ENCODE peak calls at places on chromosomes 13 and 19, in six cellular contexts. G, H, N, O, A and U are unnamed samples.

GRCh38 chr13:47291116-47291656 is 394.3 kb upstream of the HTR2A start:
- DNase-seq in G (peak), H (no peak), N (peak), O (no peak), A (no peak), U (no peak)

GRCh38 chr13:80598189-80598588 is 257.3 kb upstream of the SPRY2 start:
- DNase-seq in G (no peak), H (no peak), N (no peak), O (no peak), A (no peak), U (no peak)

GRCh38 chr19:17889609-17890214 is 18.0 kb downstream of the SLC5A5 start:
- DNase-seq in G (peak), H (peak), N (peak), O (no peak), A (no peak), U (no peak)

GRCh38 chr13:71831716-71832115 is 35.3 kb downstream of the DACH1 start:
- DNase-seq in G (no peak), H (no peak), N (no peak), O (no peak), A (no peak), U (no peak)

GRCh38 chr13:20121154-20121515 is 39.7 kb downstream of the GJA3 start:
- DNase-seq in G (no peak), H (peak), N (no peak), O (no peak), A (no peak), U (no peak)

GRCh38 chr19:17893766-17894165 is 22.0 kb downstream of the SLC5A5 start:
- DNase-seq in G (no peak), H (no peak), N (no peak), O (no peak), A (no peak), U (no peak)

GRCh38 chr13:41148421-41149283 is 16.1 kb upstream of the KBTBD6 start:
- DNase-seq in G (no peak), H (no peak), N (no peak), O (no peak), A (no peak), U (no peak)

GRCh38 chr13:20431080-20431479 is 94.6 kb downstream of the CRYL1 start:
- DNase-seq in G (peak), H (no peak), N (no peak), O (no peak), A (peak), U (no peak)

GRCh38 chr19:23762548-23762883 is 3.8 kb upstream of the ZNF681 start:
- DNase-seq in G (no peak), H (no peak), N (no peak), O (no peak), A (no peak), U (no peak)

GRCh38 chr13:36888645-36889044 is 31.4 kb downstream of the SMAD9 start:
- DNase-seq in G (no peak), H (no peak), N (peak), O (no peak), A (no peak), U (no peak)

GRCh38 chr13:46751811-46752635 is 44.9 kb downstream of the ESD start:
- DNase-seq in G (no peak), H (no peak), N (peak), O (no peak), A (no peak), U (no peak)

GRCh38 chr19:15551183-15552004 is 43.1 kb downstream of the CYP4F22 start:
- DNase-seq in G (no peak), H (peak), N (no peak), O (peak), A (peak), U (no peak)

GRCh38 chr13:27465611-27466010 is 15.2 kb upstream of the MTIF3 start:
- DNase-seq in G (peak), H (no peak), N (no peak), O (no peak), A (no peak), U (no peak)

GRCh38 chr19:34838248-34838647 is 65.2 kb upstream of the ZNF599 start:
- DNase-seq in G (peak), H (peak), N (no peak), O (no peak), A (no peak), U (no peak)

GRCh38 chr13:99376132-99376531 is 68.9 kb upstream of the GPR183 start:
- DNase-seq in G (no peak), H (no peak), N (no peak), O (no peak), A (peak), U (no peak)

GRCh38 chr13:79503473-79504017 is 22.6 kb downstream of the NDFIP2 start:
- DNase-seq in G (no peak), H (no peak), N (no peak), O (no peak), A (no peak), U (no peak)

GRCh38 chr13:65841156-65841555 is 1389.0 kb downstream of the PCDH9 start:
- DNase-seq in G (no peak), H (peak), N (peak), O (no peak), A (no peak), U (no peak)

GRCh38 chr13:110826861-110827672 is 87.8 kb downstream of the ANKRD10 start:
- DNase-seq in G (no peak), H (no peak), N (no peak), O (no peak), A (no peak), U (no peak)

GRCh38 chr13:42478531-42479156 is 95.3 kb upstream of the TNFSF11 start:
- DNase-seq in G (peak), H (peak), N (no peak), O (no peak), A (no peak), U (no peak)

GRCh38 chr19:35641515-35642151 is at the start of gene ETV2:
- DNase-seq in G (no peak), H (peak), N (peak), O (peak), A (peak), U (no peak)

GRCh38 chr13:109737046-109737573 is 49.3 kb downstream of the IRS2 start:
- DNase-seq in G (no peak), H (no peak), N (no peak), O (no peak), A (no peak), U (no peak)

GRCh38 chr13:90238433-90238832 is 1109.1 kb upstream of the MIR17HG start:
- DNase-seq in G (peak), H (peak), N (peak), O (no peak), A (no peak), U (no peak)

GRCh38 chr19:1624458-1624857 is 19.2 kb upstream of the UQCR11 start:
- DNase-seq in G (peak), H (peak), N (peak), O (no peak), A (no peak), U (no peak)

GRCh38 chr19:7610491-7611240 is 15.0 kb downstream of the CAMSAP3 start:
- DNase-seq in G (no peak), H (no peak), N (no peak), O (peak), A (no peak), U (no peak)

GRCh38 chr19:58154287-58154678 is 3.7 kb upstream of the ZNF329 start:
- DNase-seq in G (peak), H (peak), N (peak), O (no peak), A (peak), U (no peak)

GRCh38 chr19:30443531-30444252 is 71.5 kb downstream of the ZNF536 start:
- DNase-seq in G (no peak), H (no peak), N (no peak), O (peak), A (no peak), U (no peak)

GRCh38 chr13:46995874-46996273 is 99.0 kb upstream of the HTR2A start:
- DNase-seq in G (no peak), H (no peak), N (no peak), O (no peak), A (no peak), U (no peak)

GRCh38 chr13:102839462-102839861 is 6.4 kb upstream of the ERCC5 start:
- DNase-seq in G (no peak), H (peak), N (peak), O (no peak), A (no peak), U (no peak)

GRCh38 chr13:72437458-72437857 is 290.0 kb downstream of the MZT1 start:
- DNase-seq in G (peak), H (no peak), N (peak), O (no peak), A (no peak), U (no peak)

GRCh38 chr13:46355088-46355468 is 32.0 kb downstream of the RUBCNL start:
- DNase-seq in G (no peak), H (no peak), N (no peak), O (no peak), A (no peak), U (no peak)

GRCh38 chr19:38211206-38211605 is 12.8 kb downstream of the DPF1 start:
- DNase-seq in G (no peak), H (no peak), N (no peak), O (peak), A (no peak), U (no peak)

GRCh38 chr13:75444016-75444415 is 38.0 kb downstream of the TBC1D4 start:
- DNase-seq in G (no peak), H (no peak), N (no peak), O (no peak), A (no peak), U (no peak)

GRCh38 chr19:33064778-33065550 is at the start of gene RHPN2:
- DNase-seq in G (peak), H (peak), N (peak), O (peak), A (peak), U (peak)

GRCh38 chr13:46232281-46232680 is 20.6 kb downstream of the LRRC63 start:
- DNase-seq in G (no peak), H (peak), N (peak), O (no peak), A (no peak), U (no peak)

GRCh38 chr19:50482271-50482855 is 5.7 kb upstream of the GARIN5A start:
- DNase-seq in G (no peak), H (no peak), N (no peak), O (no peak), A (no peak), U (no peak)

GRCh38 chr19:50480281-50481111 is 3.8 kb upstream of the GARIN5A start:
- DNase-seq in G (no peak), H (no peak), N (no peak), O (peak), A (peak), U (no peak)

GRCh38 chr19:50482886-50483285 is 6.2 kb upstream of the GARIN5A start:
- DNase-seq in G (no peak), H (no peak), N (no peak), O (no peak), A (no peak), U (no peak)

GRCh38 chr19:50479761-50480251 is 3.2 kb upstream of the GARIN5A start:
- DNase-seq in G (no peak), H (no peak), N (no peak), O (no peak), A (no peak), U (no peak)

GRCh38 chr19:50481351-50482149 is 4.9 kb upstream of the GARIN5A start:
- DNase-seq in G (no peak), H (no peak), N (no peak), O (peak), A (peak), U (no peak)
- TF ChIP-seq CTCF in G (no peak), H (no peak), N (no peak), O (no peak), A (no peak), U (no peak)

DNA sequence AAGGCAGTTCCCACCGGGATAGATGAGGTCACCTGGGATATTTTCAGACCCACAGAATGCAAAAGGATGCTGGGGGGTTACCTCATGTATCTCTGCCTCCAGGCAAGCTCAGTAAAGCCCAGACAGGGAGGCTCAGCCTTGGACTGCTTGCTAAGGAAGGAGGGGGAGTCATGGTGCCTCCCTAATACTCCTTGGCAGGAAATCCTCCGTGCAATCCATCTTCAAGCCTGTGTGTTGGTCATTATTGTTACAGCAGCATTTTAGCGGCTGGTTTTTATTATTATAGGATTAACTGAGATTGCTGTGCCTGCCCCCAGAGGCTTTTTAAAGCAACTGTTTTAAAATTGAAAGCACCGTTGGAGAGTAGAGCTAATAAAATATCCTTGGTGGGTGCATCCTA is 188.5 kb upstream of the UBL3 start:
- DNase-seq in G (no peak), H (peak), N (peak), O (no peak), A (no peak), U (no peak)
- TF ChIP-seq CTCF in G (no peak), H (no peak), N (peak), O (no peak), A (no peak), U (peak)

GRCh38 chr19:3113100-3114017 is 19.2 kb downstream of the GNA11 start:
- DNase-seq in G (no peak), H (no peak), N (no peak), O (peak), A (no peak), U (no peak)

GRCh38 chr19:3109491-3109890 is 15.3 kb downstream of the GNA11 start:
- DNase-seq in G (no peak), H (no peak), N (no peak), O (peak), A (no peak), U (no peak)

GRCh38 chr19:3110126-3110825 is 16.1 kb downstream of the GNA11 start:
- DNase-seq in G (no peak), H (no peak), N (no peak), O (peak), A (no peak), U (no peak)

GRCh38 chr19:3112375-3113099 is 18.4 kb downstream of the GNA11 start:
- DNase-seq in G (no peak), H (no peak), N (no peak), O (peak), A (no peak), U (no peak)

GRCh38 chr19:3111586-3112247 is 17.6 kb downstream of the GNA11 start:
- DNase-seq in G (no peak), H (no peak), N (no peak), O (no peak), A (no peak), U (no peak)
- TF ChIP-seq CTCF in G (no peak), H (no peak), N (no peak), O (no peak), A (no peak), U (no peak)

GRCh38 chr13:91621161-91621560 is 222.7 kb downstream of the GPC5 start:
- DNase-seq in G (no peak), H (no peak), N (no peak), O (no peak), A (no peak), U (no peak)
- TF ChIP-seq CTCF in G (no peak), H (no peak), N (no peak), O (no peak), A (no peak), U (no peak)

GRCh38 chr19:44904426-44904994 is 1.1 kb upstream of the APOE start:
- DNase-seq in G (no peak), H (no peak), N (no peak), O (no peak), A (no peak), U (no peak)
- TF ChIP-seq CTCF in G (peak), H (peak), N (peak), O (no peak), A (no peak), U (peak)